ENCODE peak calls at places on chromosomes 16 and 17, in nine cellular contexts. U, I, A, Q, R, O, N, B and P are unnamed samples.

GRCh38 chr17:32117399-32117798 is 24.9 kb upstream of the RHOT1 start:
- DNase-seq in U (peak; percentile 39), I (peak; percentile 24), A (no peak), Q (no peak), R (no peak), O (no peak), N (no peak), B (no peak), P (no peak)

GRCh38 chr17:9307313-9307998 is 268.2 kb downstream of the STX8 start:
- DNase-seq in U (no peak), I (no peak), A (no peak), Q (no peak), R (no peak), O (no peak), N (no peak), B (no peak), P (no peak)

GRCh38 chr16:79998143-79998542 is 397.6 kb upstream of the MAF start:
- DNase-seq in U (no peak), I (no peak), A (no peak), Q (no peak), R (no peak), O (no peak), N (no peak), B (no peak), P (no peak)

GRCh38 chr16:77434365-77435239 is at the start of gene ADAMTS18:
- DNase-seq in U (peak; percentile 63), I (no peak), A (no peak), Q (no peak), R (no peak), O (no peak), N (no peak), B (no peak), P (no peak)

GRCh38 chr17:2595200-2595599 is 1.7 kb downstream of the PAFAH1B1 start:
- DNase-seq in U (no peak), I (no peak), A (no peak), Q (no peak), R (no peak), O (no peak), N (no peak), B (no peak), P (no peak)

GRCh38 chr17:2975469-2975958 is 87.9 kb downstream of the OR1D5 start:
- DNase-seq in U (no peak), I (peak; percentile 56), A (peak; percentile 40), Q (no peak), R (peak; percentile 29), O (peak; percentile 78), N (peak; percentile 90), B (peak; percentile 12), P (no peak)

GRCh38 chr17:7141824-7142223 is 27.2 kb upstream of the ASGR2 start:
- DNase-seq in U (no peak), I (peak; percentile 50), A (peak; percentile 73), Q (no peak), R (no peak), O (no peak), N (no peak), B (no peak), P (no peak)

GRCh38 chr17:7781467-7781866 is 52.5 kb upstream of the KDM6B start:
- DNase-seq in U (no peak), I (no peak), A (no peak), Q (no peak), R (no peak), O (no peak), N (no peak), B (no peak), P (no peak)

GRCh38 chr16:4894276-4895150 is 42.4 kb downstream of the PPL start:
- DNase-seq in U (no peak), I (no peak), A (no peak), Q (no peak), R (no peak), O (no peak), N (no peak), B (peak; percentile 69), P (no peak)

GRCh38 chr17:37107406-37108083 is 158.8 kb downstream of the AATF start:
- DNase-seq in U (no peak), I (peak; percentile 87), A (no peak), Q (no peak), R (peak; percentile 78), O (peak; percentile 77), N (no peak), B (no peak), P (no peak)

GRCh38 chr16:31870809-31871208 is 2.8 kb upstream of the ZNF267 start:
- DNase-seq in U (no peak), I (no peak), A (no peak), Q (no peak), R (no peak), O (no peak), N (no peak), B (no peak), P (no peak)

GRCh38 chr16:31871510-31871909 is 2.1 kb upstream of the ZNF267 start:
- DNase-seq in U (no peak), I (no peak), A (no peak), Q (no peak), R (no peak), O (no peak), N (no peak), B (no peak), P (no peak)

GRCh38 chr16:31869511-31870201 is 4.0 kb upstream of the ZNF267 start:
- DNase-seq in U (no peak), I (no peak), A (peak; percentile 32), Q (peak; percentile 86), R (peak; percentile 38), O (no peak), N (no peak), B (no peak), P (no peak)

GRCh38 chr16:31868164-31868563 is 5.4 kb upstream of the ZNF267 start:
- DNase-seq in U (no peak), I (no peak), A (no peak), Q (no peak), R (no peak), O (no peak), N (no peak), B (no peak), P (no peak)

GRCh38 chr16:31868701-31869167 is 4.9 kb upstream of the ZNF267 start:
- DNase-seq in U (peak; percentile 80), I (peak; percentile 89), A (peak; percentile 87), Q (peak; percentile 85), R (peak; percentile 75), O (peak; percentile 85), N (peak; percentile 73), B (peak; percentile 68), P (no peak)
- TF ChIP-seq POLR2AphosphoS5 in U (no peak), I (no peak), A (no peak), Q (no peak), R (no peak), O (no peak), N (no peak), B (no peak), P (no peak)

DNA sequence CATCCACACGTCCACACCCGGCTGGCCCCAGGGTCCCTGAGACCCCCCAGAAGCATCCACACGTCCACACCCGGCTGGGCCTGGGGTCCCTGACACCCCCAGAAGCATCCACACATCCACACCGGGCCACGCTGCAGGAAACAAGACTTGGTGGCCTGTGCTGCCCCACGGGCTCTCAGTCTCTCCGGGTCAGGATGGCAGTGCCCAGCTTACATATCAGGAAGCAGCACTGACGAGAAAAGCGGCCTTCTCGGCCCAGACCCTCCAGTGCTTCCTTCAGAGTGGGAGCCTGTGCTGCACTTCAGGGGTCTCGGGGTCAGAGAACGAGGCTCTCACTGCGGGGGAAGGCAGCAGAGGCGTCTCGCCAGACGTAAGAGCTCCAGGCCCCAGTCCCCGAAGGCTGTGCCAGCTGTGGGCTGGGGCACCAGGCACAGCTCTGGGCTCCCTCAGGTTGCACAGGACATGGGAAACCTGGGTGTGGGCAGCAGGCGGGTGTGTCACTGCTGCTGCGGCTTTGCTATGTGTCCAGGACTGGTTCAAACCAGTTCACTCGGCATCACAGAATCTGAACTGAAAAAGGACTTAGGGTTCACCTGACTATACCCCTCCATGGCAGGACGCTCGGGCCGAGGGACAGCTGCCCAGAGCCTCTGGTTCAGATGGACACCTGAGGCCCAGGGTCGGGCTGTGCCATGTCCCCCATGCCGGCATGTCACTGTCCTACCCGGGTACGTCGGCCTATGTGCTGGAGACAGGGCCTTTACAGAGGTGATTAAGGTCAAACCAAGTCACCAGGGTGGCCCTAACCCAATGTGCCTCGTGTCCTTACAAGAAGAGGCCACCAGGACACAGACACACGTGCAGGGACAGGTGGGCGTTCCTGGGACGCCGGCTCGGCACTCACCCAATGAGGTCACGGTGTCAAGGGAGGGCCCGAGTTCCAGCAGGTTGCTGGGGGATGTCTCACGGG is 40.2 kb upstream of the CHMP6 start:
- DNase-seq in U (no peak), I (no peak), A (no peak), Q (peak; percentile 58), R (no peak), O (peak; percentile 60), N (no peak), B (no peak), P (no peak)
- TF ChIP-seq POLR2A in U (no peak), I (no peak), A (no peak), Q (no peak), R (no peak), O (no peak), N (no peak), B (no peak), P (no peak)

GRCh38 chr17:40916366-40916765 is 21.1 kb downstream of the KRT23 start:
- DNase-seq in U (no peak), I (no peak), A (no peak), Q (no peak), R (no peak), O (no peak), N (no peak), B (no peak), P (no peak)

GRCh38 chr17:40922239-40922638 is 15.2 kb downstream of the KRT23 start:
- DNase-seq in U (no peak), I (peak; percentile 32), A (no peak), Q (no peak), R (peak; percentile 40), O (peak; percentile 71), N (no peak), B (no peak), P (no peak)

GRCh38 chr17:40915721-40916256 is 21.7 kb downstream of the KRT23 start:
- DNase-seq in U (no peak), I (no peak), A (no peak), Q (no peak), R (no peak), O (no peak), N (no peak), B (no peak), P (no peak)

GRCh38 chr17:40926341-40926740 is 11.1 kb downstream of the KRT23 start:
- DNase-seq in U (no peak), I (no peak), A (no peak), Q (no peak), R (no peak), O (no peak), N (no peak), B (no peak), P (no peak)

DNA sequence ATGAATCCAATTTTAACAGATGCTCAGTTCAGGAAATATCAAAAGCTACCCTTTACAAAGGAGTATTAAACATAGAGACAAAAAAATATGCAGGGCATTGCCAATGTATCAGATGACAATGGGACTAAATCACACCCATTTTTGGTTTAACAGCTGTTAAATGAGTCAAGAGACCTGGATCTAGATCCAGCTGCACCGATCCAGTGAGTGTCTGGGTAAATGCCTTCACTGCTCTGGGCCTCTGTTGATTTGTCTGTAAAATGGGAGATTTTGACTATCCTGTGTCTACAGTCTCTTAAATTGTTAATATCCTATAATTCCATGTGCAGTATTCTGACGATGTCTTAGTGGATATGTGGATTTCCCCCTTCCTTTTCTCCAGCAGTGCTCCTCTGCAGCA is 16.4 kb downstream of the KRT23 start:
- DNase-seq in U (no peak), I (no peak), A (no peak), Q (no peak), R (no peak), O (no peak), N (no peak), B (no peak), P (no peak)
- TF ChIP-seq POLR2AphosphoS5 in U (no peak), I (no peak), A (no peak), Q (no peak), R (no peak), O (no peak), N (no peak), B (no peak), P (no peak)

GRCh38 chr16:58198022-58198683 is at the start of gene CSNK2A2:
- DNase-seq in U (peak; percentile 72), I (peak; percentile 75), A (peak; percentile 78), Q (peak; percentile 93), R (peak; percentile 26), O (peak; percentile 79), N (peak; percentile 32), B (peak; percentile 95), P (peak; percentile 91)
- TF ChIP-seq POLR2A in U (no peak), I (no peak), A (no peak), Q (no peak), R (no peak), O (no peak), N (no peak), B (peak; percentile 62), P (peak; percentile 23)